ENCODE peak calls at places on chromosome 15, in four cellular contexts. W is left ventricle myocardium inferior, E is right atrium auricular region, D is IMR-90. R is an unnamed sample.

GRCh38 chr15:46815765-46816164 is 901.5 kb upstream of the SEMA6D start:
- DNase-seq in W (peak; percentile 14), E (no peak), D (no peak), R (peak; percentile 33)

GRCh38 chr15:58556541-58556940 is 124.8 kb downstream of the LIPC start:
- DNase-seq in W (no peak), E (no peak), D (no peak), R (no peak)

GRCh38 chr15:58227706-58228543 is 89.7 kb downstream of the AQP9 start:
- DNase-seq in W (peak; percentile 77), E (peak; percentile 83), D (peak; percentile 84), R (peak; percentile 87)

GRCh38 chr15:51117270-51117669 is 22.6 kb upstream of the TNFAIP8L3 start:
- DNase-seq in W (no peak), E (no peak), D (peak; percentile 25), R (no peak)

GRCh38 chr15:95501865-95502264 is 828.6 kb upstream of the NR2F2 start:
- DNase-seq in W (no peak), E (no peak), D (no peak), R (no peak)

GRCh38 chr15:37135225-37135624 is 34.9 kb upstream of the MEIS2 start:
- DNase-seq in W (no peak), E (no peak), D (no peak), R (no peak)

GRCh38 chr15:52569244-52569585 is 385 bp upstream of the ARPP19 start:
- DNase-seq in W (no peak), E (no peak), D (no peak), R (no peak)

GRCh38 chr15:42203891-42204290 is 4.2 kb downstream of the VPS39 start:
- DNase-seq in W (no peak), E (no peak), D (no peak), R (no peak)

GRCh38 chr15:67794832-67795574 is 30.3 kb upstream of the SKOR1 start:
- DNase-seq in W (no peak), E (peak; percentile 7), D (no peak), R (no peak)

GRCh38 chr15:99967841-99968371 is 234.7 kb upstream of the LYSMD4 start:
- DNase-seq in W (no peak), E (no peak), D (no peak), R (no peak)

DNA sequence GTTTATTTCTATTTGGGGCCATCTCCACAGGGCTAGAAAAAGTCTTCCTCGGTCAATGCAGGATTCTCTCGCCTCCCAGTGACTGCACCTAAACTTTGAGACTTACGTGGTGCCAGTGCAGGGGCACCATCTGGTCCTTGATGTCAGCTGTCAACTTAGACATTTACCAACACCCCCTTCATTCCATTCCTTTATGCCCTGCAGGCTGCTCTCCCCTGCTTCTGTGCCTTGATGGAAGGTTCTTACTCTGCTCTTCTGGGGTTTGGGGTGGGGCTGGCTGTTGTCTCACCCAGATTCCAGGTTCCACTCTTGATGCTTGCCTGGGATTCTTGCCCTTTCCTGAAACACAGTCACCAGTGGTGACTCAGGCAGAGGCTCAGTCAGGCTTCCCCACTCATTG is 101.8 kb downstream of the ST8SIA2 start:
- DNase-seq in W (no peak), E (no peak), D (no peak), R (no peak)
- H3K27ac ChIP-seq in W (no peak overlapping the region), E (no peak overlapping the region), D (no peak overlapping the region), R (no peak overlapping the region)

GRCh38 chr15:70632079-70632850 is 131.1 kb downstream of the UACA start:
- DNase-seq in W (no peak), E (no peak), D (peak; percentile 71), R (no peak)
- H3K27ac ChIP-seq in W (no peak overlapping the region), E (no peak overlapping the region), D (no peak overlapping the region), R (no peak overlapping the region)

GRCh38 chr15:89781055-89781454 is 4.9 kb downstream of the MESP2 start:
- DNase-seq in W (no peak), E (no peak), D (no peak), R (no peak)
- H3K27ac ChIP-seq in W (no peak overlapping the region), E (no peak overlapping the region), D (no peak overlapping the region), R (no peak overlapping the region)

GRCh38 chr15:40110866-40111550 is 2.3 kb upstream of the BMF start:
- DNase-seq in W (no peak), E (no peak), D (no peak), R (no peak)
- H3K27ac ChIP-seq in W (no peak overlapping the region), E (no peak overlapping the region), D (no peak overlapping the region), R (no peak overlapping the region)

DNA sequence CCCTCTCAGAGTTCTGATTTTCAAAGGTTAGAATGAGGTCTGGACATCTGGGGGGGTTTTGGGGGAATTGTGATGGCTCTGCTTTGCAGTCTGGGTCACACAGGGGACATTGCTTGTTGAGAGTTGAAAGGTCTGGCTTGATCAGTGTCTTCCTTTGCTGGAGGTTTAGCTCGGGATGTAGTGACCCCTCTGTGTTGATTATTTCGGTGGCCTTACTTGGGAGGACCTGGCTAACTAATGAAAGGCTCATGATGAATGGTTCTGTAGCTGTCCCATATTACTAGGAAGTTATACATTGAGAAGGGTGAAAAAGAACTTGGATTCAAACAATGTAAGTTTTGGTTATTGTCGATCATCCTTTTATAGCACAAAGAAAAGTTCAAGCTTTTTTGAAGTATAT is 23.8 kb downstream of the TPM1 start:
- DNase-seq in W (no peak), E (no peak), D (no peak), R (no peak)
- H3K27ac ChIP-seq in W (peak overlapping the region; percentile 99), E (no peak overlapping the region), D (peak overlapping the region; percentile 16), R (no peak overlapping the region)

GRCh38 chr15:89129816-89130134 is 41.5 kb downstream of the ABHD2 start:
- DNase-seq in W (no peak), E (no peak), D (no peak), R (no peak)

GRCh38 chr15:89130194-89130593 is 41.9 kb downstream of the ABHD2 start:
- DNase-seq in W (no peak), E (no peak), D (no peak), R (no peak)

GRCh38 chr15:89129123-89129815 is 41.0 kb downstream of the ABHD2 start:
- DNase-seq in W (no peak), E (no peak), D (peak; percentile 25), R (peak; percentile 40)

GRCh38 chr15:89136084-89136806 is 48.0 kb downstream of the ABHD2 start:
- DNase-seq in W (no peak), E (no peak), D (no peak), R (no peak)

GRCh38 chr15:89132611-89133242 is 44.5 kb downstream of the ABHD2 start:
- DNase-seq in W (no peak), E (peak; percentile 83), D (no peak), R (peak; percentile 46)
- H3K27ac ChIP-seq in W (peak overlapping the region; percentile 86), E (peak overlapping the region; percentile 79), D (no peak overlapping the region), R (peak overlapping the region; percentile 62)

GRCh38 chr15:45522931-45523331 is 376 bp upstream of the SLC30A4 start:
- DNase-seq in W (no peak), E (no peak), D (peak; percentile 25), R (no peak)
- H3K27ac ChIP-seq in W (peak overlapping the region; percentile 91), E (peak overlapping the region; percentile 89), D (peak overlapping the region; percentile 13), R (peak overlapping the region; percentile 93)

GRCh38 chr15:60373745-60374144 is 24.0 kb downstream of the ANXA2 start:
- DNase-seq in W (no peak), E (no peak), D (no peak), R (no peak)
- H3K27ac ChIP-seq in W (peak overlapping the region; percentile 86), E (peak overlapping the region; percentile 79), D (peak overlapping the region; percentile 81), R (peak overlapping the region; percentile 39)

GRCh38 chr15:85685366-85685765 is 109.4 kb downstream of the KLHL25 start:
- DNase-seq in W (no peak), E (no peak), D (no peak), R (no peak)
- H3K27ac ChIP-seq in W (peak overlapping the region; percentile 77), E (peak overlapping the region; percentile 45), D (no peak overlapping the region), R (peak overlapping the region; percentile 29)

GRCh38 chr15:78681306-78682012 is 40.4 kb upstream of the CHRNB4 start:
- DNase-seq in W (no peak), E (no peak), D (no peak), R (no peak)

GRCh38 chr15:78680416-78681068 is 39.5 kb upstream of the CHRNB4 start:
- DNase-seq in W (no peak), E (no peak), D (no peak), R (no peak)

GRCh38 chr15:78684645-78685044 is 43.6 kb upstream of the CHRNB4 start:
- DNase-seq in W (no peak), E (no peak), D (no peak), R (no peak)

GRCh38 chr15:78682693-78683410 is 41.8 kb upstream of the CHRNB4 start:
- DNase-seq in W (no peak), E (no peak), D (no peak), R (no peak)

DNA sequence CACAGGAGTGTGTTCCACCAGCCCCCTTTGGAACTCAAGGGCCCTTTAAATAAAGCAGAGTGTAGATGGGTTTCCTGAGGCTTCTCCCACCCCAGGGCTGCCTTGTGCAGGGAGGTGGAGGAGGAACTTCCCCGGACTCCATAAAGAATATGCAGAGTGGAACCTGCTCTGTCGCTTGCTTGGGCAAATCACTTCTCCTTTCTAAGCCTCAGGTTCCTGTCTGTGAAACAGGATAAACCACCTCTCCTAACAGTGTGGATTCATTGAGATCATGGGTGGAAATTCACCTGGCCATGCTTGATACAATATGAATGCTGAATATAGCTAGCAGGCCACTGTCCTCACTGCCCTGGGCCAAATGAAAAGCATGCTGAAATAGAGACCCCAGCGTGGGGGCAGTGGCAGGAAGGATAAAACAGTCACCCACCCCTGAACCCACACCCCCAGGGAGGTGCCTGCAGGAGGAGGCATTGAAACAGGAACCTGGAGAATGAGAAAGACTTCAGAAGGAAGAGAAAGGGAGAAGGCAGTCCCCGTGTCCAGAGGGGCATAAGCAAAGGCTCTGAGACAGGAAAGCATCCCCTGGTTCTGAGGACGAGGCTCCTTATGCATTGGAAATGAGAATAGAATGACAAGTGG is 41.1 kb upstream of the CHRNB4 start:
- DNase-seq in W (no peak), E (no peak), D (no peak), R (no peak)
- H3K27ac ChIP-seq in W (no peak overlapping the region), E (no peak overlapping the region), D (no peak overlapping the region), R (no peak overlapping the region)

R was measured in testis.